ENCODE peak calls at places on chromosome 9, in six cellular contexts. One of them, this sample, is unnamed.

GRCh38 chr9:127349483-127350127 is 47.4 kb upstream of the SLC2A8 start:
- DNase-seq in T-helper 1 cell: no peak
- DNase-seq in HTR-8/SVneo: no peak
- DNase-seq in stimulated activated naive CD4-positive, alpha-beta T cell: no peak
- DNase-seq in GM06990: no peak
- DNase-seq in ureter: no peak
- DNase-seq in this sample: no peak

GRCh38 chr9:81844131-81844567 is 84.1 kb upstream of the SPATA31D4 start:
- DNase-seq in stimulated activated naive CD4-positive, alpha-beta T cell: no peak
- DNase-seq in HTR-8/SVneo: no peak
- DNase-seq in GM06990: no peak
- DNase-seq in ureter: no peak
- DNase-seq in T-helper 1 cell: no peak
- DNase-seq in this sample: no peak

GRCh38 chr9:87722393-87722792 is 3.5 kb upstream of the CTSL start:
- DNase-seq in stimulated activated naive CD4-positive, alpha-beta T cell: no peak
- DNase-seq in GM06990: no peak
- DNase-seq in T-helper 1 cell: no peak
- DNase-seq in ureter: no peak
- DNase-seq in HTR-8/SVneo: no peak
- DNase-seq in this sample: no peak

GRCh38 chr9:37972346-37972745 is 68.4 kb upstream of the SLC25A51 start:
- DNase-seq in stimulated activated naive CD4-positive, alpha-beta T cell: no peak
- DNase-seq in T-helper 1 cell: no peak
- DNase-seq in ureter: no peak
- DNase-seq in GM06990: no peak
- DNase-seq in HTR-8/SVneo: no peak
- DNase-seq in this sample: no peak

GRCh38 chr9:126676685-126677143 is 63.0 kb downstream of the LMX1B start:
- DNase-seq in GM06990: no peak
- DNase-seq in stimulated activated naive CD4-positive, alpha-beta T cell: no peak
- DNase-seq in T-helper 1 cell: no peak
- DNase-seq in HTR-8/SVneo: no peak
- DNase-seq in ureter: no peak
- DNase-seq in this sample: no peak

GRCh38 chr9:133002147-133003070 is 23.9 kb downstream of the GFI1B start:
- DNase-seq in HTR-8/SVneo: no peak
- DNase-seq in stimulated activated naive CD4-positive, alpha-beta T cell: no peak
- DNase-seq in GM06990: no peak
- DNase-seq in T-helper 1 cell: no peak
- DNase-seq in ureter: no peak
- DNase-seq in this sample: no peak

GRCh38 chr9:91746904-91747303 is 203.1 kb downstream of the ROR2 start:
- DNase-seq in T-helper 1 cell: no peak
- DNase-seq in stimulated activated naive CD4-positive, alpha-beta T cell: no peak
- DNase-seq in HTR-8/SVneo: peak
- DNase-seq in ureter: no peak
- DNase-seq in GM06990: no peak
- DNase-seq in this sample: no peak

GRCh38 chr9:136899196-136899595 is 12.9 kb downstream of the TRAF2 start:
- DNase-seq in HTR-8/SVneo: no peak
- DNase-seq in T-helper 1 cell: no peak
- DNase-seq in stimulated activated naive CD4-positive, alpha-beta T cell: no peak
- DNase-seq in GM06990: peak
- DNase-seq in ureter: no peak
- DNase-seq in this sample: no peak

GRCh38 chr9:33620738-33621439 is 96.8 kb downstream of the ANKRD18B start:
- DNase-seq in ureter: peak
- DNase-seq in T-helper 1 cell: no peak
- DNase-seq in GM06990: no peak
- DNase-seq in stimulated activated naive CD4-positive, alpha-beta T cell: no peak
- DNase-seq in HTR-8/SVneo: peak
- DNase-seq in this sample: no peak

GRCh38 chr9:81384911-81385310 is 304.4 kb downstream of the TLE1 start:
- DNase-seq in ureter: no peak
- DNase-seq in HTR-8/SVneo: no peak
- DNase-seq in GM06990: no peak
- DNase-seq in T-helper 1 cell: no peak
- DNase-seq in stimulated activated naive CD4-positive, alpha-beta T cell: no peak
- DNase-seq in this sample: no peak

GRCh38 chr9:96299823-96300222 is 2.2 kb downstream of the HSD17B3 start:
- DNase-seq in T-helper 1 cell: no peak
- DNase-seq in ureter: no peak
- DNase-seq in stimulated activated naive CD4-positive, alpha-beta T cell: no peak
- DNase-seq in HTR-8/SVneo: peak
- DNase-seq in GM06990: no peak
- DNase-seq in this sample: no peak